ENCODE peak calls at places on chromosome 20, in five cellular contexts. Y, R, U, T and X are unnamed samples.

GRCh38 chr20:13736792-13737191 is 47.9 kb downstream of the ESF1 start:
- DNase-seq in Y (no peak), R (no peak), U (no peak), T (no peak), X (no peak)

GRCh38 chr20:5848711-5849505 is 98.7 kb downstream of the SHLD1 start:
- DNase-seq in Y (no peak), R (no peak), U (no peak), T (no peak), X (no peak)

GRCh38 chr20:14612389-14612788 is 275.0 kb upstream of the FLRT3 start:
- DNase-seq in Y (no peak), R (no peak), U (no peak), T (no peak), X (no peak)

GRCh38 chr20:57900226-57900905 is 190.6 kb upstream of the PMEPA1 start:
- DNase-seq in Y (no peak), R (no peak), U (no peak), T (no peak), X (no peak)

GRCh38 chr20:25486377-25486776 is 78.9 kb downstream of the GINS1 start:
- DNase-seq in Y (no peak), R (no peak), U (no peak), T (no peak), X (no peak)

GRCh38 chr20:41048475-41049242 is 20.0 kb downstream of the TOP1 start:
- DNase-seq in Y (no peak), R (no peak), U (no peak), T (no peak), X (no peak)

GRCh38 chr20:4299773-4300172 is 284.4 kb upstream of the RNF24 start:
- DNase-seq in Y (no peak), R (no peak), U (no peak), T (no peak), X (no peak)

GRCh38 chr20:31704225-31705119 is 18.2 kb downstream of the BCL2L1 start:
- DNase-seq in Y (peak), R (peak), U (no peak), T (no peak), X (no peak)

GRCh38 chr20:45095753-45096371 is 5.1 kb downstream of the KCNS1 start:
- DNase-seq in Y (peak), R (peak), U (peak), T (peak), X (no peak)

DNA sequence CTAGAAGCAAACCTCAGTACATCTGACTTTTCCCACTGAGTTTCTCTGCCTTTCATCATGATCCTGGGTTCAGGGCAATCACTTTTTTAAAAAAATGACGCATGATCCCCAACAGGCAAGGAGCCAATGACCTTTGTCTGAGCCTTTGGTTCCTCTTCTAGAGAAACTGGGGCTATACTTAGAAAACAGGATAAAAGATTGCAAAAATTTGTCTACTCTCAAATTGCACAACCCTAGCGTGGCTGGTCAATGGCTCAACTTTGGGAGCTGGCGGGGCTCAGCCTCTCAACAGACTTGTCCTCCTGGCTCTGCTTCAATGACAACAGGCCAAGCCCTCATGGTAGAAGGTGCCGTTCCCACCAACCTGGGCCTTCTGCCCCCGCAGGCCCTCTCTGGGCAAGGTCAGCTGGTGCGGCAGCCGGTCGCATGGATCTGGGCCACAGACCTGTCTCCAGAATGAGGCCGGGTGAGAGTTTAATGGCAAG is 48.7 kb downstream of the PDYN start:
- DNase-seq in Y (no peak), R (peak), U (no peak), T (no peak), X (no peak)
- H3K27ac ChIP-seq in Y (no peak), R (peak), U (no peak), T (no peak), X (peak)

GRCh38 chr20:61537721-61538480 is 285.8 kb downstream of the CDH4 start:
- DNase-seq in Y (no peak), R (no peak), U (no peak), T (no peak), X (no peak)

GRCh38 chr20:61535956-61536355 is 283.9 kb downstream of the CDH4 start:
- DNase-seq in Y (no peak), R (no peak), U (no peak), T (no peak), X (no peak)

GRCh38 chr20:61537239-61537638 is 285.2 kb downstream of the CDH4 start:
- DNase-seq in Y (no peak), R (no peak), U (no peak), T (no peak), X (no peak)

GRCh38 chr20:61535536-61535935 is 283.5 kb downstream of the CDH4 start:
- DNase-seq in Y (no peak), R (no peak), U (no peak), T (no peak), X (no peak)

DNA sequence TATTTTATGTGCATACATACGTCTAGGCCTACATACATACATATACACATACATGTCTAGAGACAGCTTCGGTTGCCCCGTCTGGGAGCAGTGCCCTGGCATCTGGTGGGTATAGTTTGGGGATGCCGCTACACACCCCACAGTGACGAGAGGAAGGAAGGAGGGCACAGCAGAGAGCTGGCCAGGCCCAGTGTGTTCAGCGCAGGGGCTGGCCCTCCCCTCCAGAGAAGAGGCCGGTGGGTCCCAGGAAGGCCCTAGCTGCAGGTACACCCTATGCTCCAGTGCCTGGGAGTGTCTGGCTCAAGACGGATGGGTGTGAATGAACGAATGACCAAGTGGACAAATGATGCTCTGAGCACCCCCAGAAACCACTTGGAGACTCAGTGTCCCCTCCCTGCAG is 284.6 kb downstream of the CDH4 start:
- DNase-seq in Y (no peak), R (no peak), U (no peak), T (no peak), X (no peak)
- H3K4me3 ChIP-seq in Y (no peak), R (no peak), U (no peak), T (no peak), X (no peak)

GRCh38 chr20:46699651-46700359 is 9.6 kb upstream of the SLC2A10 start:
- DNase-seq in Y (no peak), R (no peak), U (peak), T (no peak), X (no peak)
- TF ChIP-seq CTCF in Y (peak), R (peak), U (peak), T (peak), X (peak)

GRCh38 chr20:51531141-51531710 is 11.3 kb downstream of the NFATC2 start:
- DNase-seq in Y (peak), R (no peak), U (no peak), T (no peak), X (no peak)
- H3K27ac ChIP-seq in Y (peak), R (peak), U (no peak), T (no peak), X (no peak)

GRCh38 chr20:37333848-37334318 is 12.1 kb upstream of the SRC start:
- DNase-seq in Y (no peak), R (no peak), U (no peak), T (no peak), X (no peak)
- H3K4me3 ChIP-seq in Y (no peak), R (no peak), U (no peak), T (no peak), X (no peak)

GRCh38 chr20:18628330-18628941 is 40.6 kb downstream of the DTD1 start:
- DNase-seq in Y (no peak), R (no peak), U (no peak), T (peak), X (no peak)
- TF ChIP-seq CTCF in Y (peak), R (peak), U (peak), T (peak), X (no peak)

GRCh38 chr20:51698252-51698651 is 69.9 kb downstream of the ATP9A start:
- DNase-seq in Y (no peak), R (no peak), U (no peak), T (no peak), X (no peak)

GRCh38 chr20:51696304-51697118 is 71.7 kb downstream of the ATP9A start:
- DNase-seq in Y (no peak), R (no peak), U (no peak), T (peak), X (no peak)

GRCh38 chr20:51697119-51697826 is 70.9 kb downstream of the ATP9A start:
- DNase-seq in Y (no peak), R (no peak), U (no peak), T (no peak), X (no peak)

GRCh38 chr20:51703446-51704287 is 64.5 kb downstream of the ATP9A start:
- DNase-seq in Y (no peak), R (no peak), U (no peak), T (no peak), X (no peak)

GRCh38 chr20:51700809-51701285 is 67.3 kb downstream of the ATP9A start:
- DNase-seq in Y (peak), R (no peak), U (peak), T (peak), X (no peak)
- H3K27ac ChIP-seq in Y (no peak), R (no peak), U (no peak), T (no peak), X (no peak)

GRCh38 chr20:38031957-38032356 is 1.3 kb downstream of the TTI1 start:
- DNase-seq in Y (no peak), R (no peak), U (no peak), T (no peak), X (no peak)
- H3K4me3 ChIP-seq in Y (peak), R (peak), U (peak), T (no peak), X (no peak)

GRCh38 chr20:36632487-36633284 is 13.3 kb downstream of the SLA2 start:
- DNase-seq in Y (no peak), R (no peak), U (peak), T (peak), X (no peak)
- TF ChIP-seq CTCF in Y (no peak), R (no peak), U (peak), T (no peak), X (no peak)

GRCh38 chr20:49318430-49319203 is 40.8 kb upstream of the ZNFX1 start:
- DNase-seq in Y (no peak), R (no peak), U (no peak), T (peak), X (no peak)

GRCh38 chr20:49320460-49320859 is 42.6 kb upstream of the ZNFX1 start:
- DNase-seq in Y (peak), R (no peak), U (no peak), T (peak), X (no peak)

GRCh38 chr20:49316704-49317103 is 38.8 kb upstream of the ZNFX1 start:
- DNase-seq in Y (no peak), R (no peak), U (no peak), T (no peak), X (no peak)

GRCh38 chr20:49319204-49319809 is 41.5 kb upstream of the ZNFX1 start:
- DNase-seq in Y (no peak), R (no peak), U (peak), T (no peak), X (no peak)

GRCh38 chr20:49318091-49318429 is 40.2 kb upstream of the ZNFX1 start:
- DNase-seq in Y (no peak), R (no peak), U (no peak), T (no peak), X (no peak)
- H3K27ac ChIP-seq in Y (no peak), R (no peak), U (no peak), T (no peak), X (no peak)